ENCODE peak calls at places on chromosome 6, in nine cellular contexts. O, K, Q, E, V, P, Z, N and G are unnamed samples.

GRCh38 chr6:1040393-1040792 is 271.5 kb upstream of the FOXQ1 start:
- DNase-seq in O (no peak), K (no peak), Q (no peak), E (no peak), V (no peak), P (no peak), Z (no peak), N (no peak), G (no peak)

GRCh38 chr6:136720045-136720760 is 72.1 kb downstream of the MAP3K5 start:
- DNase-seq in O (no peak), K (no peak), Q (no peak), E (no peak), V (no peak), P (no peak), Z (no peak), N (no peak), G (no peak)

GRCh38 chr6:21634582-21634981 is 41.0 kb downstream of the SOX4 start:
- DNase-seq in O (no peak), K (no peak), Q (peak; percentile 34), E (no peak), V (no peak), P (peak; percentile 91), Z (peak; percentile 90), N (peak; percentile 41), G (no peak)

GRCh38 chr6:15945593-15946159 is 183.2 kb upstream of the MYLIP start:
- DNase-seq in O (no peak), K (no peak), Q (no peak), E (no peak), V (no peak), P (peak; percentile 76), Z (peak; percentile 34), N (no peak), G (no peak)

GRCh38 chr6:2970753-2971419 is 481 bp downstream of the SERPINB6 start:
- DNase-seq in O (peak; percentile 78), K (peak; percentile 34), Q (peak; percentile 41), E (peak; percentile 89), V (peak; percentile 77), P (peak; percentile 93), Z (peak; percentile 58), N (peak; percentile 58), G (no peak)

GRCh38 chr6:150025201-150025917 is at the start of gene RAET1L:
- DNase-seq in O (peak; percentile 47), K (no peak), Q (peak; percentile 50), E (no peak), V (peak; percentile 43), P (peak; percentile 95), Z (peak; percentile 85), N (peak; percentile 44), G (no peak)

GRCh38 chr6:22350109-22350508 is 53.3 kb upstream of the PRL start:
- DNase-seq in O (no peak), K (no peak), Q (no peak), E (no peak), V (no peak), P (no peak), Z (no peak), N (no peak), G (no peak)

GRCh38 chr6:15962449-15962764 is 166.5 kb upstream of the MYLIP start:
- DNase-seq in O (no peak), K (no peak), Q (no peak), E (no peak), V (peak; percentile 2), P (peak; percentile 65), Z (no peak), N (no peak), G (no peak)

GRCh38 chr6:90109141-90109540 is 187.5 kb downstream of the BACH2 start:
- DNase-seq in O (no peak), K (no peak), Q (no peak), E (no peak), V (no peak), P (no peak), Z (no peak), N (no peak), G (no peak)

GRCh38 chr6:20223119-20223518 is 10.8 kb upstream of the MBOAT1 start:
- DNase-seq in O (no peak), K (no peak), Q (no peak), E (no peak), V (no peak), P (no peak), Z (no peak), N (no peak), G (no peak)

GRCh38 chr6:99602519-99603420 is 3.9 kb upstream of the PRDM13 start:
- DNase-seq in O (no peak), K (peak; percentile 69), Q (no peak), E (no peak), V (peak; percentile 54), P (no peak), Z (no peak), N (no peak), G (no peak)

GRCh38 chr6:23306251-23306950 is 737.0 kb downstream of the HDGFL1 start:
- DNase-seq in O (no peak), K (no peak), Q (no peak), E (no peak), V (no peak), P (no peak), Z (no peak), N (no peak), G (no peak)

GRCh38 chr6:111805511-111806181 is 67.6 kb downstream of the FYN start:
- DNase-seq in O (no peak), K (no peak), Q (no peak), E (no peak), V (no peak), P (no peak), Z (peak; percentile 11), N (no peak), G (no peak)

GRCh38 chr6:20737912-20738311 is 203.7 kb downstream of the CDKAL1 start:
- DNase-seq in O (no peak), K (no peak), Q (no peak), E (no peak), V (no peak), P (no peak), Z (no peak), N (no peak), G (no peak)

GRCh38 chr6:159203304-159204005 is 34.3 kb downstream of the FNDC1 start:
- DNase-seq in O (no peak), K (no peak), Q (no peak), E (no peak), V (no peak), P (peak; percentile 83), Z (peak; percentile 75), N (no peak), G (no peak)

GRCh38 chr6:147972436-147972835 is 370.2 kb upstream of the SASH1 start:
- DNase-seq in O (no peak), K (no peak), Q (no peak), E (no peak), V (no peak), P (no peak), Z (no peak), N (no peak), G (no peak)

GRCh38 chr6:68941345-68941744 is 306.3 kb downstream of the ADGRB3 start:
- DNase-seq in O (no peak), K (no peak), Q (no peak), E (no peak), V (no peak), P (no peak), Z (no peak), N (no peak), G (no peak)

GRCh38 chr6:99092009-99092408 is 144.3 kb upstream of the FBXL4 start:
- DNase-seq in O (no peak), K (no peak), Q (no peak), E (no peak), V (no peak), P (no peak), Z (no peak), N (no peak), G (no peak)

GRCh38 chr6:11538049-11538798 is 675 bp downstream of the TMEM170B start:
- DNase-seq in O (peak; percentile 30), K (peak; percentile 67), Q (peak; percentile 8), E (peak; percentile 67), V (peak; percentile 69), P (peak; percentile 86), Z (no peak), N (peak; percentile 6), G (peak; percentile 28)

GRCh38 chr6:108622601-108623335 is 62.1 kb downstream of the FOXO3 start:
- DNase-seq in O (no peak), K (no peak), Q (no peak), E (peak; percentile 80), V (no peak), P (peak; percentile 66), Z (peak; percentile 77), N (no peak), G (no peak)
- TF ChIP-seq CTCF in O (no peak), K (no peak), Q (no peak), E (no peak), V (no peak), P (peak; percentile 26), Z (no peak), N (no peak), G (no peak)

DNA sequence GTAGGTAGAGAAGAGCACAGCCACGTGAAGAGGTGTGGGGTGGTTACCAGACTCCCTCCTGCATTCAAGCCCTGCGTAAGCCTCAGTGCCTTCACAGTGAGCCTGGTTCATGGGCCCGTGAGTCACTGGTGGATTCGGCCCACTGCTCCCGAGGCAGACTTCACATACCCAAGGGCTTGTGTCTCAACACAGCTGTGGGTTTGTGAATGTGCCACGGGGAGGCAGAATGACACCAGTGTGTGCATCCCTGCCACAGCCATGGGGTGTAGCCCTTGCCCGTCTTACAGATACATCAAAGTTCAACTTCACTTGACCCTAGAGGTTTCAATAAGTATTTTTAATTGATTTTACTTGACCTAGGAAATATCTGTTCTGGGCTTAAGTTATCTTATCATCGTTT is 108.5 kb downstream of the MAP3K4 start:
- DNase-seq in O (no peak), K (no peak), Q (no peak), E (no peak), V (no peak), P (no peak), Z (no peak), N (no peak), G (no peak)
- TF ChIP-seq CTCF in O (no peak), K (no peak), Q (no peak), E (no peak), V (no peak), P (peak; percentile 25), Z (no peak), N (no peak), G (no peak)

DNA sequence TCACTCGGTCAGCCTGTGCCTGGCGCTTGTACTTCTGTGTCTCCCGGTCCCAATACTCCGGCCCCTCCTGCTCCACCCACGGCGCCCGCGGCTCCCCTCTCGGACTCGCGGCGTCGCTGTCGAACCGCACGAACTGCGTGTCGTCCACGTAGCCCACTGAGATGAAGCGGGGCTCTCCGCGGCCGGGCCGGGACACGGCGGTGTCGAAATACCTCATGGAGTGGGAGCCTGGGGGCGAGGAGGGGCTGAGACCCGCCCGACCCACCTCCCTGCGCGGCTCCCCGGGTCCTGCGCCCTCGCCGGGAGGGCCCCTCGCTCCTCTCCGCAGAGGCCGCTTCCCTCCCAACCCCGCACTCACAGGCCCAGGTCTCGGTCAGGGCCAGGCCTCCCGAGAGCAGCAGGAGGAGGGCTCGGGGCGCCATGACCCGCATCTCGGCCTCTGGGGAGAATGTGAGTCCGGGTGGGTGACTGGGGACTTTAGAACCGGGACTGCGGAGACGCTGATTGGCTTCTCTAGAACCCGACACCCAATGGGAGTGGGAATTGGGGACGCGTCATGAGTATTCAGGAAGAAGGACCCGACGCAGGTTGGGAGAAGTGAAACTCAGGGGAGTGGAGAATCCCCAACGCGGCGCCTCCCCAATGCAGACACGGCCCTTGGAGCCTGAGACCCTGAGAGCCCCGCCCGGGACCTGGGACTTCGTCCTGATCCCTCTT is at the start of gene HLA-C:
- DNase-seq in O (peak; percentile 94), K (peak; percentile 76), Q (peak; percentile 89), E (peak; percentile 98), V (peak; percentile 98), P (peak; percentile 98), Z (peak; percentile 98), N (peak; percentile 97), G (peak; percentile 68)
- TF ChIP-seq CTCF in O (no peak), K (no peak), Q (no peak), E (no peak), V (no peak), P (peak; percentile 7), Z (no peak), N (no peak), G (no peak)

GRCh38 chr6:26568601-26569432 is 27.9 kb upstream of the ABT1 start:
- DNase-seq in O (peak; percentile 93), K (peak; percentile 94), Q (no peak), E (peak; percentile 97), V (peak; percentile 92), P (peak; percentile 73), Z (peak; percentile 96), N (peak; percentile 96), G (peak; percentile 98)
- TF ChIP-seq CTCF in O (no peak), K (no peak), Q (peak; percentile 41), E (no peak), V (peak; percentile 59), P (peak; percentile 46), Z (no peak), N (no peak), G (peak; percentile 46)